ENCODE peak calls at places on chromosomes 5 and 9, in nine cellular contexts. J is RPMI7951; O is CD4-positive, alpha-beta memory T cell; B is stimulated activated CD4-positive, alpha-beta T cell treated with anti-CD3 and anti-CD28 coated beads, TNF-alpha, amount 100 ng/mL, for 1 hour; T is NAMALWA; V is activated naive CD4-positive, alpha-beta T cell treated with anti-CD3 and anti-CD28 coated beads for 36 hours; L is NCI-H1105; C is gastrocnemius medialis; A is dorsolateral prefrontal cortex. G is an unnamed sample.

GRCh38 chr5:137199966-137200365 is 299.2 kb downstream of the SPOCK1 start:
- DNase-seq in J (peak), O (no peak), B (no peak), T (no peak), V (no peak), L (no peak), C (no peak), A (no peak), G (no peak)

GRCh38 chr9:70747335-70747734 is 332.9 kb upstream of the KLF9 start:
- DNase-seq in J (no peak), O (no peak), B (no peak), T (no peak), V (no peak), L (peak), C (no peak), A (no peak), G (no peak)

GRCh38 chr5:16508730-16509531 is 43.3 kb upstream of the ZNF622 start:
- DNase-seq in J (peak), O (no peak), B (no peak), T (no peak), V (no peak), L (no peak), C (peak), A (no peak), G (no peak)

GRCh38 chr5:169272731-169273401 is 28.1 kb downstream of the SLIT3 start:
- DNase-seq in J (no peak), O (no peak), B (no peak), T (no peak), V (no peak), L (no peak), C (no peak), A (no peak), G (no peak)

GRCh38 chr5:40572947-40573346 is 106.8 kb upstream of the PTGER4 start:
- DNase-seq in J (peak), O (no peak), B (no peak), T (peak), V (no peak), L (no peak), C (no peak), A (no peak), G (no peak)

GRCh38 chr9:88462191-88462590 is 72.8 kb upstream of the NXNL2 start:
- DNase-seq in J (no peak), O (no peak), B (no peak), T (no peak), V (no peak), L (no peak), C (no peak), A (no peak), G (no peak)

GRCh38 chr5:145562931-145563330 is 272.2 kb downstream of the PRELID2 start:
- DNase-seq in J (no peak), O (no peak), B (no peak), T (no peak), V (no peak), L (no peak), C (no peak), A (no peak), G (no peak)

GRCh38 chr5:27472875-27473274 is 434.5 kb upstream of the CDH9 start:
- DNase-seq in J (peak), O (no peak), B (no peak), T (no peak), V (no peak), L (no peak), C (no peak), A (no peak), G (no peak)

GRCh38 chr5:14983666-14984441 is 112.3 kb upstream of the ANKH start:
- DNase-seq in J (no peak), O (no peak), B (no peak), T (no peak), V (peak), L (no peak), C (no peak), A (no peak), G (peak)

G was measured in stimulated activated CD8-positive, alpha-beta memory T cell treated with anti-CD3 and anti-CD28 coated beads, Interleukin-12 subunit alpha, Interleukin-12 subunit beta, amount 100 ng/mL, for 1 hour.